ENCODE peak calls at places on chromosomes 12 and 14, in five cellular contexts. X is GM12878, E is HepG2, I is H1, K is K562. G is an unnamed sample. For H3K4me1, the result is how much of the 10 kb centered on the place peaks cover.

GRCh38 chr12:42588981-42589464 is 523 bp downstream of the PRICKLE1 start:
- DNase-seq in I (no peak), X (no peak), E (no peak), K (peak), G (no peak)

GRCh38 chr14:30214456-30215090 is 286.9 kb upstream of the PRKD1 start:
- DNase-seq in E (peak), X (peak), I (no peak), K (peak), G (peak)

GRCh38 chr12:81257952-81258551 is 180.2 kb downstream of the ACSS3 start:
- DNase-seq in K (no peak), E (peak), X (no peak), I (no peak), G (peak)

GRCh38 chr12:22588817-22589216 is 36.2 kb upstream of the ETNK1 start:
- DNase-seq in X (no peak), I (no peak), E (peak), K (no peak), G (no peak)

GRCh38 chr12:538731-539539 is 79.2 kb downstream of the B4GALNT3 start:
- DNase-seq in I (no peak), K (no peak), E (no peak), X (no peak), G (peak)

GRCh38 chr12:129973236-129973961 is 69.6 kb upstream of the TMEM132D start:
- DNase-seq in K (no peak), E (no peak), X (no peak), I (no peak), G (no peak)

GRCh38 chr12:101707131-101707782 is 9.8 kb downstream of the CHPT1 start:
- DNase-seq in X (no peak), I (no peak), E (no peak), K (peak), G (no peak)

GRCh38 chr12:105485321-105485910 is 154.9 kb downstream of the C12orf75 start:
- DNase-seq in I (no peak), E (no peak), K (no peak), X (no peak), G (no peak)

GRCh38 chr12:49367381-49368239 is at the start of gene SPATS2:
- DNase-seq in X (no peak), E (no peak), K (no peak), I (no peak), G (no peak)

GRCh38 chr12:70721216-70721615 is 84.0 kb upstream of the PTPRB start:
- DNase-seq in E (no peak), K (no peak), I (no peak), X (no peak), G (no peak)

GRCh38 chr12:113214938-113215400 is 6.3 kb upstream of the TPCN1 start:
- DNase-seq in K (no peak), X (peak), I (no peak), E (peak), G (peak)

GRCh38 chr12:42298887-42299286 is 27.0 kb downstream of the ZCRB1 start:
- DNase-seq in X (no peak), I (no peak), E (peak), K (no peak), G (no peak)

GRCh38 chr12:96398422-96399080 is 1.7 kb downstream of the CDK17 start:
- DNase-seq in I (no peak), X (no peak), E (peak), K (no peak), G (no peak)

GRCh38 chr12:115000038-115000437 is 316.1 kb upstream of the TBX3 start:
- DNase-seq in X (peak), E (peak), K (no peak), I (peak), G (peak)

GRCh38 chr12:4114986-4115385 is 158.6 kb upstream of the CCND2 start:
- DNase-seq in I (no peak), X (no peak), E (no peak), K (no peak), G (no peak)

GRCh38 chr12:56206373-56207166 is 15.2 kb downstream of the RNF41 start:
- DNase-seq in I (no peak), K (peak), E (peak), X (no peak), G (no peak)

GRCh38 chr14:99789581-99789980 is 3.6 kb upstream of the EML1 start:
- DNase-seq in X (no peak), E (no peak), K (no peak), I (no peak), G (no peak)

GRCh38 chr12:50201987-50202521 is 34.9 kb upstream of the CERS5 start:
- DNase-seq in E (no peak), X (no peak), K (no peak), I (no peak), G (peak)

GRCh38 chr12:74449872-74450271 is 87.8 kb upstream of the ATXN7L3B start:
- DNase-seq in I (no peak), K (no peak), E (no peak), X (no peak), G (peak)

GRCh38 chr12:130049666-130050065 is 112.6 kb upstream of the FZD10 start:
- DNase-seq in I (no peak), E (no peak), X (no peak), K (no peak), G (no peak)

GRCh38 chr12:92745874-92746553 is 43.2 kb downstream of the PLEKHG7 start:
- DNase-seq in X (no peak), I (no peak), K (no peak), E (no peak), G (peak)

GRCh38 chr14:72619881-72620280 is 274.0 kb downstream of the DPF3 start:
- DNase-seq in X (no peak), E (no peak), I (no peak), K (no peak), G (no peak)

GRCh38 chr12:55979069-55979468 is 5.2 kb downstream of the RAB5B start:
- DNase-seq in E (no peak), X (no peak), I (no peak), K (no peak), G (no peak)

GRCh38 chr14:92513966-92514843 is 624 bp downstream of the RIN3 start:
- DNase-seq in K (no peak), I (no peak), E (peak), X (no peak), G (no peak)

GRCh38 chr14:63897706-63898105 is 44.9 kb downstream of the SYNE2 start:
- DNase-seq in E (no peak), X (no peak), K (no peak), I (no peak), G (no peak)

GRCh38 chr14:84760506-84760905 is 769.4 kb upstream of the FLRT2 start:
- DNase-seq in K (no peak), I (no peak), E (no peak), X (no peak), G (no peak)

GRCh38 chr12:76014007-76014406 is 17.6 kb downstream of the PHLDA1 start:
- DNase-seq in X (no peak), I (no peak), E (no peak), K (no peak), G (no peak)

GRCh38 chr12:46265102-46265501 is 3.7 kb downstream of the SLC38A1 start:
- DNase-seq in E (no peak), I (no peak), K (no peak), X (no peak), G (no peak)

GRCh38 chr12:123139926-123140674 is 10.8 kb downstream of the PITPNM2 start:
- DNase-seq in I (no peak), E (peak), K (no peak), X (no peak), G (no peak)
- TF ChIP-seq JUND in I (no peak), E (no peak), K (no peak), X (no peak), G (no peak)

GRCh38 chr12:77374687-77375086 is 309.3 kb upstream of the E2F7 start:
- DNase-seq in X (no peak), E (no peak), K (no peak), I (no peak), G (no peak)

GRCh38 chr12:77372026-77372425 is 306.7 kb upstream of the E2F7 start:
- DNase-seq in X (no peak), E (no peak), K (no peak), I (no peak), G (no peak)

GRCh38 chr12:77372469-77372868 is 307.1 kb upstream of the E2F7 start:
- DNase-seq in I (no peak), K (no peak), E (no peak), X (no peak), G (no peak)

GRCh38 chr12:77377622-77378021 is 312.3 kb upstream of the E2F7 start:
- DNase-seq in X (no peak), K (no peak), I (no peak), E (no peak), G (no peak)

GRCh38 chr12:77377116-77377515 is 311.7 kb upstream of the E2F7 start:
- DNase-seq in X (no peak), I (no peak), E (no peak), K (no peak), G (no peak)
- TF ChIP-seq EZH2 in X (no peak), I (no peak), E (no peak), K (no peak), G (no peak)

DNA sequence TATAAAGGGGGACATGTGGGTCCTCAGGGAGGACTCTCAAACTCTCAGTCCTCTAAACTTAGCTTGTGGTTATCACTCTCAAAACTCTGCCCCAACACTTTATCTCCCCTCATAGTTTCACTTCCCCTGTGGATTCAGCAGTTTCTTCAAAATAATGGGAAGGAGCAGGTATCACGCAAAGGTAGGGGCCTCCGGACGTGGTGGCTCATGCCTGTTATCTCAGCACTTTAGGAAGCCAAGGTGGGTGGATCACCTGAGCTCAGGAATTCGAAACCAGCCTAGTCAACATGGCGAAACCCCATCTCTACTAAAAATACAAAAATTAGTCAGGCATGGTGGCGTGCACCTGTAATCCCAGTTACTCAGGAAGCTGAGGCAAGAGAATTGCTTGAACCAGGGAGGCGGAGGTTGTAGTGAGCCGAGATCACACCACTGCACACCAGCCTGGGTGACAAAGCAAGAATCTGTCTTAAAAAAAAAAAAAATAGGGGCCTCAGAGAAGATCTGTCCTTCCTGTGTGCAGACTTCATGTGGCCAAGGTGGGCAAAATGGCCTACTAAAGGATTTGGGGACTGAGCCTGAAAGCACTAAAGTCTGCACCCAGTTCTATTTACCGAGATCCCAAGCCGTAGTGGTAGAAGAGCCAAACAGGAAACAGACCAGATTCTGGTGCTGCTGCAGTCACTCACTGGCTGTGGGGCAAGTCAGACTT is 6.4 kb downstream of the ITGB7 start:
- DNase-seq in X (peak), I (no peak), E (no peak), K (no peak), G (no peak)
- H3K4me1 ChIP-seq in X (under half), I (under half), E (under half), K (under half), G (under half)

GRCh38 chr14:49865431-49865859 is 12.9 kb upstream of the NEMF start:
- DNase-seq in K (no peak), E (peak), X (no peak), I (no peak), G (no peak)
- TF ChIP-seq JUND in K (no peak), E (no peak), X (no peak), I (no peak), G (no peak)

DNA sequence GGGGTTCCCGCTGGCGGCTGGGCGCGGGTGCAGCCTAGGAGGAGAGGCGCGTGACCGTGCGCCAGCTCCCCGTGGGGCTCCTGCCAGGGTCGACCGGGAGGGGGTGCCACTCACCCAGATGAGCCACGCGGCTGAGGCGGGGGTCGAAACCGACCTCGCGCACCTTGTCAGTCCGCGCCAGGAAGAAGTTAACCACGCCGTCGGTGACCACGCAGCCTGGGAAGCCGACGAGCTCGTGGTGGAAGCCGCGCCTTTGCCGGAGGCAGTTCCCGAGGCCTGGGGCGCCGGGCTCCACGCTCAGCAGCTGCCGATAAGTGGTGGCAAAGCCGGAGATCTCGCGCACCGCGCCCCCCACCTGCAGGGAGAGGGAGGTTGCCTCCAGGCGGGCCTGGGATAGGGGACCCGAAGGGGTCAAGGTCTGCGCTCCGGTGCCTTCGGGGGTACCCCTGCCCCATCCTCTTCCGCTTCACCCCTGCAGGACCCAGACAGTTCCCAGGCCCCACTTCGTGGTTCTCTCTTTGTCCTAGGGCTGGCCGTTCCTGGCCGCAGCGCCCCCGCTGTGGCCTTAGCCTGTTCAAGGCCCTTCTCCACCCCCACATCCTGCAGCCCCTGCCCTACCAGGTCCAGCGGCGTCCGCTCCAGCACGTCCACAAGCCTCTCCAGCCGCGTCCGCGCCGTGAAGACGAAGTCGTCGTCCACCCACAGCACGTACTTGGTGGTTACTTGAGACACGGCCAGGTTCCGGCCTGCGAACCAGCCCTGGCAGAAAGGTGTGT is 5.3 kb downstream of the B4GALNT1 start:
- DNase-seq in K (no peak), E (no peak), X (no peak), I (no peak), G (no peak)
- TF ChIP-seq EZH2 in K (no peak), E (no peak), X (no peak), I (peak), G (no peak)

GRCh38 chr14:68951800-68952540 is 27.1 kb downstream of the ACTN1 start:
- DNase-seq in I (no peak), X (no peak), K (no peak), E (no peak), G (no peak)

GRCh38 chr14:68952544-68953535 is 26.3 kb downstream of the ACTN1 start:
- DNase-seq in E (no peak), X (no peak), K (no peak), I (no peak), G (no peak)

GRCh38 chr14:68950111-68950510 is 29.0 kb downstream of the ACTN1 start:
- DNase-seq in K (no peak), E (peak), I (no peak), X (no peak), G (no peak)

GRCh38 chr14:68949236-68949965 is 29.7 kb downstream of the ACTN1 start:
- DNase-seq in X (no peak), I (no peak), E (no peak), K (no peak), G (no peak)

GRCh38 chr14:68951051-68951797 is 27.9 kb downstream of the ACTN1 start:
- DNase-seq in E (no peak), I (no peak), X (no peak), K (no peak), G (peak)
- H3K4me1 ChIP-seq in E (half or more), I (under half), X (under half), K (under half), G (half or more)

GRCh38 chr12:13198921-13199320 is 2.4 kb downstream of the EMP1 start:
- DNase-seq in X (no peak), E (no peak), K (no peak), I (no peak), G (no peak)
- TF ChIP-seq JUND in X (no peak), E (no peak), K (no peak), I (no peak), G (no peak)

G was measured in HCT116.